ENCODE peak calls at places on chromosome 19, in four cellular contexts. One of them, this sample, is unnamed.

GRCh38 chr19:2199215-2199614 is 35.5 kb downstream of the DOT1L start:
- DNase-seq in fibroblast of villous mesenchyme: no peak
- DNase-seq in GM23338: peak; percentile 70
- DNase-seq in tibial artery: no peak
- DNase-seq in this sample: no peak

GRCh38 chr19:9671654-9672053 is 3.2 kb downstream of the ZNF562 start:
- DNase-seq in fibroblast of villous mesenchyme: no peak
- DNase-seq in GM23338: no peak
- DNase-seq in tibial artery: no peak
- DNase-seq in this sample: no peak

GRCh38 chr19:18915639-18916038 is 3.5 kb downstream of the COPE start:
- DNase-seq in fibroblast of villous mesenchyme: peak; percentile 33
- DNase-seq in GM23338: peak; percentile 72
- DNase-seq in tibial artery: no peak
- DNase-seq in this sample: no peak

GRCh38 chr19:33302175-33302973 is at the start of gene CEBPA:
- DNase-seq in fibroblast of villous mesenchyme: peak; percentile 78
- DNase-seq in GM23338: peak; percentile 91
- DNase-seq in tibial artery: peak; percentile 81
- DNase-seq in this sample: peak; percentile 68

GRCh38 chr19:10846500-10847202 is 1.6 kb upstream of the C19orf38 start:
- DNase-seq in fibroblast of villous mesenchyme: no peak
- DNase-seq in GM23338: no peak
- DNase-seq in tibial artery: no peak
- DNase-seq in this sample: no peak

GRCh38 chr19:42419309-42419708 is 7.9 kb downstream of the LIPE start:
- DNase-seq in fibroblast of villous mesenchyme: no peak
- DNase-seq in GM23338: no peak
- DNase-seq in tibial artery: no peak
- DNase-seq in this sample: no peak

GRCh38 chr19:43812689-43813088 is 10.4 kb upstream of the LYPD5 start:
- DNase-seq in fibroblast of villous mesenchyme: no peak
- DNase-seq in GM23338: no peak
- DNase-seq in tibial artery: no peak
- DNase-seq in this sample: no peak

GRCh38 chr19:12766051-12766521 is 9.3 kb downstream of the HOOK2 start:
- DNase-seq in fibroblast of villous mesenchyme: peak; percentile 84
- DNase-seq in GM23338: peak; percentile 88
- DNase-seq in tibial artery: peak; percentile 86
- DNase-seq in this sample: peak; percentile 77

GRCh38 chr19:3814648-3815047 is 28.5 kb upstream of the MATK start:
- DNase-seq in fibroblast of villous mesenchyme: no peak
- DNase-seq in GM23338: no peak
- DNase-seq in tibial artery: no peak
- DNase-seq in this sample: no peak

GRCh38 chr19:10227215-10227971 is 3.7 kb downstream of the S1PR2 start:
- DNase-seq in fibroblast of villous mesenchyme: peak; percentile 21
- DNase-seq in GM23338: peak; percentile 61
- DNase-seq in tibial artery: peak; percentile 69
- DNase-seq in this sample: peak; percentile 78

GRCh38 chr19:47381653-47382279 is 32.7 kb downstream of the DHX34 start:
- DNase-seq in fibroblast of villous mesenchyme: no peak
- DNase-seq in GM23338: no peak
- DNase-seq in tibial artery: no peak
- DNase-seq in this sample: no peak

GRCh38 chr19:38317104-38317612 is 1.4 kb upstream of the YIF1B start:
- DNase-seq in fibroblast of villous mesenchyme: no peak
- DNase-seq in GM23338: no peak
- DNase-seq in tibial artery: no peak
- DNase-seq in this sample: no peak

GRCh38 chr19:20186163-20186562 is 19.1 kb downstream of the ZNF486 start:
- DNase-seq in fibroblast of villous mesenchyme: peak; percentile 9
- DNase-seq in GM23338: no peak
- DNase-seq in tibial artery: no peak
- DNase-seq in this sample: no peak

DNA sequence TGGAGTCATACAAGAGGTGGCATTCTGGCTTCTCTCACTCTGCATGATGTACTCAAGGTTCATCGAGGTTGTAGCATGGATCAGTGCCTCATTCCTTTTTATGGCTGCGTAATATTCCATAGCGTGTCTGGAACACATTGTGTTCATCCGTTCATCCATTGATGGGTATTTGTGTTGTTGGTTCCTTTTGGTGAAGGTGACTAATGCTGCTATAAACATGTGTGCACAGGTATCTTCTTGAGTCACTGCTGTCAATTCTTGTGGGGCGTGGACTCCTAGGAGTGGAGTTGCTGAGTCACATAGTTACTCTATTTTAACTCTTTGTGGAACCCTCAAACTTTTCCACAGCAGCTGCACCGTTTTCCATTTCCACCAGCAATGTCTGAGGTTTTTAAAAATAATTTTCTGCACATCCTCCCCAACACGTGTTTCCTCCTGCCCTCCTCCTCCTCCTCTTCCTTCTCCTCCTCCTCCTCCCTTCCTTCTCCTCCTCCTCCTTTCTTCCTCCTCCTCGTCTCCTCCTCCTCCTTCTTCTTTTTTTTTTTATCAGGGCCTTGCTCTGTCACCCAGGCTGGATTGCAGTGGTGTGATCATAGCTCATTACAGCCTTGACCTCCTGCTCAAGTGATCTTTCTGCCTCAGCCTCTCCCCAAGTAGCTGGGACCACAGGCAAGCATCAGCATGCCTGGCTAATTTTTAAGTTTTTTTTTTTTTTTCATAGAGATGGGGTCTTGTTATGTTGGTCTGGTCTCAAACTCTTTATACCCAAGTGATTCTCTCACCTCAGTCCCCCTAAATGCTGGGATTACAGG is 2.0 kb upstream of the TMEM221 start:
- DNase-seq in fibroblast of villous mesenchyme: no peak
- DNase-seq in GM23338: no peak
- DNase-seq in tibial artery: no peak
- DNase-seq in this sample: no peak
- H3K4me3 ChIP-seq in fibroblast of villous mesenchyme: no peak overlapping the region
- H3K4me3 ChIP-seq in GM23338: no peak overlapping the region
- H3K4me3 ChIP-seq in tibial artery: no peak overlapping the region
- H3K4me3 ChIP-seq in this sample: no peak overlapping the region

DNA sequence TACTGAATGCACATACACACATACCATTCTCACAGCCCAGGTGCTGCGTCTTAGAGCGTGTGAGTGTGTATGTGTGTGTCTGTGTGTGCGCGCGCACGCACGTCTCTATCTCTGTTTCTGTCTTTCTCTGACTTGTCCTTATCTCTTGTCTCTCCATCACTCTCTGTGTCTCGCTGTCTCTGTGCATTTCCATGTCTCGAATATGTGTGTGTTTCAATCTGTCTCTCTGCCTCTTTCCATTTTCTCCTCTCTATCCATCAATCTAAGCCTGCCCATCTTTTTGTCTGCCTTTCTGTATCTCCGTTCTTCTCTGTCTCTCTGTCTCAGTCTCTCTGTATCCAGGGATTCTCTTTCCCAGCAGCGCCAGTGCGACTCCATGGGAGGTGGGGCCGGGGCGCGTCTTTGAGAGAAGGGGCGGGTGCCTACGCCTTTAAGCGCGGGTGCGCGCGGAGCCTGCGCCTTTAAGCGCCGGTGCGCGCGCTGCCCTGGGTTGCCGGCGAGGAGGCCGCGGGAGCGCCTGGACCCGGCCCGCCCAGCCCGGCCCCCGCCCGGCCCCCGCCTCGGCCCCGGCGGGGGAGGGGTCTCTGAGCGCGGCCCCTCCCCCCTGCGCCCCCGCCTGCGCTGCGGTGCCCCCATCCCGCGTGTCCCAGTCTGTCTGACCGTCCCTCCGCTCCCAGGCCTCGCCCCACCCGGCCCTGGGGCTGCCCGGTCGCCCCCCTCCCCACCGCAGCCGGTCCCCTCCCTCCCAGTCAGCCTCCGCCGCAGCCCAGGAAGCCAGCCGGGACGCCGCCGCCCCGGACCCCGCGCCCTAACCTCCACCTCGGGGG is at the start of gene LRFN3:
- DNase-seq in fibroblast of villous mesenchyme: peak; percentile 73
- DNase-seq in GM23338: peak; percentile 97
- DNase-seq in tibial artery: peak; percentile 84
- DNase-seq in this sample: peak; percentile 32
- TF ChIP-seq CTCF in fibroblast of villous mesenchyme: no peak
- TF ChIP-seq CTCF in GM23338: no peak
- TF ChIP-seq CTCF in tibial artery: no peak
- TF ChIP-seq CTCF in this sample: no peak

GRCh38 chr19:30024091-30024490 is 82.1 kb downstream of the URI1 start:
- DNase-seq in fibroblast of villous mesenchyme: no peak
- DNase-seq in GM23338: no peak
- DNase-seq in tibial artery: no peak
- DNase-seq in this sample: no peak

GRCh38 chr19:30026933-30027332 is 84.9 kb downstream of the URI1 start:
- DNase-seq in fibroblast of villous mesenchyme: no peak
- DNase-seq in GM23338: no peak
- DNase-seq in tibial artery: no peak
- DNase-seq in this sample: no peak

GRCh38 chr19:30028992-30029343 is 86.9 kb downstream of the URI1 start:
- DNase-seq in fibroblast of villous mesenchyme: no peak
- DNase-seq in GM23338: no peak
- DNase-seq in tibial artery: no peak
- DNase-seq in this sample: no peak

GRCh38 chr19:30029721-30030510 is 87.9 kb downstream of the URI1 start:
- DNase-seq in fibroblast of villous mesenchyme: no peak
- DNase-seq in GM23338: no peak
- DNase-seq in tibial artery: no peak
- DNase-seq in this sample: no peak

GRCh38 chr19:30028118-30028991 is 86.3 kb downstream of the URI1 start:
- DNase-seq in fibroblast of villous mesenchyme: no peak
- DNase-seq in GM23338: no peak
- DNase-seq in tibial artery: no peak
- DNase-seq in this sample: no peak
- H3K4me3 ChIP-seq in fibroblast of villous mesenchyme: no peak overlapping the region
- H3K4me3 ChIP-seq in GM23338: no peak overlapping the region
- H3K4me3 ChIP-seq in tibial artery: no peak overlapping the region
- H3K4me3 ChIP-seq in this sample: no peak overlapping the region

DNA sequence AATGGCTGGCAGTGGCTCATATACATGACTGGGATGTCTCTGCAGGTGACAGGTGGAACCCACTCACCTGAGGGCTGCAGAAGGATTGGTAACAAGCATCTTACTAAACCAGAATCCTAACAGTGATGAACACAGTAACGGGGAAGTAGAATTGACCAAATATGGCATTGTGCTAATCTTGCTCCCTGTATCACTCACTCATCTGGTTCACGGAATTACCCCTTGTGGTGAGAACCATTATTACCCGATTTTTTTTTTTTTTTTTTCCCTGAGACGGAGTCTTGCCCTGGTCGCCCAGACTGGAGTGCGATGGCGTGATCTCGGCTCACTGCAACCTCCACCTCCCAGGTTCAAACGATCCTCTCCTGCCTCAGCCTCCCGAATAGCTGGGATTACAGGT is 69.5 kb downstream of the PTPRS start:
- DNase-seq in fibroblast of villous mesenchyme: no peak
- DNase-seq in GM23338: peak; percentile 63
- DNase-seq in tibial artery: no peak
- DNase-seq in this sample: no peak
- TF ChIP-seq CTCF in fibroblast of villous mesenchyme: peak; percentile 22
- TF ChIP-seq CTCF in GM23338: peak; percentile 36
- TF ChIP-seq CTCF in tibial artery: no peak
- TF ChIP-seq CTCF in this sample: peak; percentile 20

DNA sequence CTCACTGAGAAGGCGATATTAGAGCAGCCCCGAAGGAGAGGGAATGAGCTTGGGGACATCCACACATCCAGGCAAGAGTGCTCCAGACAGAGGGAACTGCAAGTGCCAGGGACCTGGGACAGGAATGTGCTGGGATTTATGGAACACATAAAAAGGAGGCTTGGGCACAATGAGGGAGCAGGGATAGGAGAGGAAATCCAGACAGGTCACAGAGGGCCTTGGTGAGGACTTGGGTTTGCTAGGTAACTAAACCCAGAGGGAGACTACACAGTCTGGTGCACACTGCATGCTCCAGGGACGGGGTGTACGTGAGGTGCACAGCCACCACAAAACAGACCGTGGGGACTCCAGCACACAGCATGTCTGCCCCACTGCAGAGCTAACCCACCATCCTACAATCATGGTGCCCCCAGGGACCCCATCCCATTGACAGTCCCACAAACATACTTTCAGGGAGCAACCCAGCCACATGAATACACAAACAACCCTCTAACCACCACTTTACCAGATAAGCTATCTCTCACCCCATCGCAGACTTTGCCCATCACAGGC is 5.6 kb upstream of the ZFP36 start:
- DNase-seq in fibroblast of villous mesenchyme: no peak
- DNase-seq in GM23338: no peak
- DNase-seq in tibial artery: no peak
- DNase-seq in this sample: no peak
- H3K4me3 ChIP-seq in fibroblast of villous mesenchyme: no peak overlapping the region
- H3K4me3 ChIP-seq in GM23338: peak overlapping the region; percentile 99
- H3K4me3 ChIP-seq in tibial artery: no peak overlapping the region
- H3K4me3 ChIP-seq in this sample: no peak overlapping the region

GRCh38 chr19:16025108-16026101 is 50.9 kb upstream of the TPM4 start:
- DNase-seq in fibroblast of villous mesenchyme: peak; percentile 60
- DNase-seq in GM23338: peak; percentile 52
- DNase-seq in tibial artery: peak; percentile 64
- DNase-seq in this sample: no peak
- TF ChIP-seq CTCF in fibroblast of villous mesenchyme: peak; percentile 74
- TF ChIP-seq CTCF in GM23338: no peak
- TF ChIP-seq CTCF in tibial artery: peak; percentile 43
- TF ChIP-seq CTCF in this sample: peak; percentile 16

GRCh38 chr19:51799311-51799997 is 4.5 kb downstream of the FPR3 start:
- DNase-seq in fibroblast of villous mesenchyme: peak; percentile 98
- DNase-seq in GM23338: no peak
- DNase-seq in tibial artery: peak; percentile 90
- DNase-seq in this sample: peak; percentile 80
- H3K4me3 ChIP-seq in fibroblast of villous mesenchyme: no peak overlapping the region
- H3K4me3 ChIP-seq in GM23338: no peak overlapping the region
- H3K4me3 ChIP-seq in tibial artery: no peak overlapping the region
- H3K4me3 ChIP-seq in this sample: no peak overlapping the region

This sample was measured in breast epithelium.